ENCODE peak calls at places on chromosomes 2 and 18, in seven cellular contexts. C, H, N, Y, U, W and B are unnamed samples.

GRCh38 chr2:96085541-96086355 is 30.6 kb downstream of the ADRA2B start:
- DNase-seq in C (no peak), H (no peak), N (no peak), Y (no peak), U (no peak), W (no peak), B (peak)

GRCh38 chr2:18074476-18074875 is 196.0 kb downstream of the KCNS3 start:
- DNase-seq in C (peak), H (no peak), N (no peak), Y (peak), U (no peak), W (no peak), B (no peak)

GRCh38 chr18:35458677-35459441 is 38.9 kb downstream of the INO80C start:
- DNase-seq in C (no peak), H (no peak), N (peak), Y (peak), U (peak), W (no peak), B (no peak)

GRCh38 chr2:85064927-85065630 is 68.1 kb upstream of the TCF7L1 start:
- DNase-seq in C (peak), H (no peak), N (no peak), Y (no peak), U (peak), W (no peak), B (no peak)

GRCh38 chr18:68418881-68419280 is 296.0 kb downstream of the TMX3 start:
- DNase-seq in C (no peak), H (no peak), N (no peak), Y (peak), U (no peak), W (no peak), B (no peak)

GRCh38 chr18:70132999-70133398 is 72.5 kb downstream of the RTTN start:
- DNase-seq in C (no peak), H (no peak), N (no peak), Y (peak), U (no peak), W (no peak), B (no peak)

GRCh38 chr18:7224198-7224597 is 6.7 kb upstream of the LRRC30 start:
- DNase-seq in C (no peak), H (no peak), N (no peak), Y (no peak), U (no peak), W (no peak), B (no peak)

GRCh38 chr2:98458667-98459380 is 14.2 kb downstream of the INPP4A start:
- DNase-seq in C (no peak), H (no peak), N (no peak), Y (no peak), U (peak), W (no peak), B (no peak)

GRCh38 chr2:196170202-196170680 is 1.1 kb downstream of the STK17B start:
- DNase-seq in C (peak), H (no peak), N (no peak), Y (peak), U (no peak), W (peak), B (no peak)

GRCh38 chr2:231110551-231110950 is 14.3 kb downstream of the HTR2B start:
- DNase-seq in C (peak), H (no peak), N (no peak), Y (peak), U (no peak), W (no peak), B (no peak)

GRCh38 chr2:172734711-172735645 is 667 bp upstream of the RAPGEF4 start:
- DNase-seq in C (no peak), H (no peak), N (no peak), Y (peak), U (peak), W (no peak), B (no peak)
- H3K4me3 ChIP-seq in C (peak), H (peak), N (peak), Y (peak), U (peak), W (no peak), B (peak)

DNA sequence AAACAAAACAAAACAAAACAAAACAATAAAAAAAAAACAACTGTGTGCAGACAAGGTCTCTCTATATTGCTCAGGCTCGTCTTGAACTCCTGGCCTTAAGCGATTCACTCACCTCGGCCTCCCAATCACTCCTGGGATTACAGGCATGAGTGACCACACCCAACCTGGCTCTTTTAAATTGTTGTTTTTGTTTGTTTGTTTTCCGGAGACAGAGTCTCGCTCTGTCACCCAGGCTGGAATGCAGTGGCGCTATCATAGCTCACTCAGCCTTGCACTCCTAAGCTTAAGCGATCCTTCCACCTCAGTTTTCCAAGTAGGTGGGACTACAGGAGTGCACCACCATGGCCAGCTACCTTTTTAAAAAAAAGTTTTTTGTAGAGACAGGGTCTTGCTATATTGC is 201.6 kb downstream of the EN1 start:
- DNase-seq in C (no peak), H (no peak), N (no peak), Y (no peak), U (no peak), W (no peak), B (no peak)
- H3K4me3 ChIP-seq in C (no peak), H (no peak), N (no peak), Y (no peak), U (no peak), W (no peak), B (no peak)

GRCh38 chr2:156511112-156511511 is 74.9 kb downstream of the GPD2 start:
- DNase-seq in C (peak), H (no peak), N (no peak), Y (no peak), U (no peak), W (no peak), B (no peak)
- H3K4me3 ChIP-seq in C (no peak), H (no peak), N (no peak), Y (no peak), U (no peak), W (no peak), B (no peak)

GRCh38 chr2:7905756-7906155 is 776.1 kb upstream of the ID2 start:
- DNase-seq in C (no peak), H (no peak), N (no peak), Y (no peak), U (no peak), W (no peak), B (peak)
- H3K4me3 ChIP-seq in C (no peak), H (no peak), N (no peak), Y (no peak), U (no peak), W (no peak), B (no peak)

DNA sequence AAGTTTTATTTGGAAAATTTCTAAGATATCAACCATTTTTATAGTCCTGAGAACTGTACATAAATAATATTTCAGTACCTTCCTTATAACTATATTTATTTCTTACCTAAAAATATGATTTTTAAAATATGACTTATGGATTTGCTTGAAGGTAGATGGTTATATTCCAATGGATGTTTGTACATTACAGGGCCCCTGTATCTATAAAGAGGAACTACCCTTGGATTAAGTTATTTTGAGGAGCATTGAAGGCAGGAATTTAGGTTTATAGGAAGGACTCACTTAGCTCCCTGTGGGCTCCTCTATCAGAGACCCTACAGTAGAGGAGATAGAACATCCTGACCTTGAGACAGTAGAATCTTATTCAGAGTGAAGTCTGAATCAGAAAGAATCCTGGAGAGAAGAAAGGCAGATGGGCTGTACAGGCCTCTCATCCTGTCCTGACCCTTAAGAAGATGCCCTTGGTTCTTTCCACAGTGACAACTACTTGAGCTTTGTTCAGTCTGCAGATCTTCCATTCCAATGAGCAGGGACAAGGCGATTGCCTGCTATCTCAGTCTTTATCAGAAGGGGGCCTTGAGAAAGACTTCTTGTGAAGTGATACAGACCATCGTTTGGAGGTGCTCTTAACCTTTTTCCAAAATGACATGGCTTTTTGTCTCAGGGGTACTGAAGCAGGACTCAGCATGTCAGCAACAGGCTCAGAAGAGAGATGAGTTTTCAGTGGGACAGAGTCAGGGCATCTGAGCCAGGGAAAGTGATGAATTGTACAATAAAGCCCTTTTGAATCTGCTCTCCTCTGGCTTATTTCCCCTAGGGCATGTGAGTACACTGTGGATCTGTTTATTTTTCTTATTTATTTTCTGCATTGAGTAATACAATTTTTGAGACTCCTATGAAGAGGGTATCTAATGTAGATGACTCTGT is 20.9 kb downstream of the OXER1 start:
- DNase-seq in C (no peak), H (no peak), N (no peak), Y (no peak), U (no peak), W (no peak), B (peak)
- H3K4me3 ChIP-seq in C (no peak), H (no peak), N (no peak), Y (no peak), U (no peak), W (no peak), B (no peak)